ENCODE peak calls at places on chromosomes 12 and 14, in four cellular contexts. K, R, E and S are unnamed samples.
A peak's percentile ranks its signal among the peaks of the same experiment; 100 is the strongest.

GRCh38 chr14:69260979-69261605 is 1.1 kb downstream of the GALNT16 start:
- DNase-seq in K (peak; percentile 69), R (no peak), E (no peak), S (peak; percentile 25)

GRCh38 chr12:96425973-96426372 is 25.7 kb upstream of the CDK17 start:
- DNase-seq in K (no peak), R (no peak), E (no peak), S (peak; percentile 61)

GRCh38 chr14:73757381-73757780 is 43.2 kb upstream of the PNMA1 start:
- DNase-seq in K (no peak), R (no peak), E (no peak), S (no peak)

GRCh38 chr12:13153180-13153579 is 43.3 kb upstream of the EMP1 start:
- DNase-seq in K (no peak), R (no peak), E (no peak), S (no peak)

GRCh38 chr12:124240493-124240892 is 54.4 kb upstream of the RFLNA start:
- DNase-seq in K (no peak), R (no peak), E (no peak), S (peak; percentile 10)

GRCh38 chr14:105305350-105305749 is 4.5 kb upstream of the BRF1 start:
- DNase-seq in K (no peak), R (no peak), E (no peak), S (no peak)

GRCh38 chr12:50924439-50925341 is 27.7 kb upstream of the HIGD1C start:
- DNase-seq in K (peak; percentile 96), R (peak; percentile 6), E (peak; percentile 97), S (peak; percentile 81)

GRCh38 chr14:45559626-45560025 is 306.6 kb upstream of the MIS18BP1 start:
- DNase-seq in K (no peak), R (no peak), E (no peak), S (no peak)

GRCh38 chr12:9701380-9702154 is 31.3 kb downstream of the CLECL1 start:
- DNase-seq in K (no peak), R (no peak), E (no peak), S (no peak)

GRCh38 chr12:122888232-122888752 is 7.6 kb downstream of the VPS37B start:
- DNase-seq in K (peak; percentile 61), R (peak; percentile 41), E (no peak), S (peak; percentile 56)

GRCh38 chr14:74979029-74979428 is 23.6 kb upstream of the PGF start:
- DNase-seq in K (no peak), R (no peak), E (no peak), S (no peak)

GRCh38 chr14:48726080-48726642 is 860.0 kb downstream of the RPS29 start:
- DNase-seq in K (no peak), R (no peak), E (no peak), S (no peak)

GRCh38 chr12:91853350-91854127 is 292.1 kb downstream of the BTG1 start:
- DNase-seq in K (no peak), R (no peak), E (no peak), S (no peak)

GRCh38 chr12:91858186-91858585 is 287.5 kb downstream of the BTG1 start:
- DNase-seq in K (no peak), R (no peak), E (no peak), S (no peak)

GRCh38 chr12:91854725-91855124 is 290.9 kb downstream of the BTG1 start:
- DNase-seq in K (no peak), R (no peak), E (peak; percentile 15), S (peak; percentile 63)

GRCh38 chr12:91851741-91852477 is 293.7 kb downstream of the BTG1 start:
- DNase-seq in K (no peak), R (no peak), E (no peak), S (no peak)

GRCh38 chr12:91852646-91853045 is 293.0 kb downstream of the BTG1 start:
- DNase-seq in K (no peak), R (no peak), E (no peak), S (no peak)
- H3K4me3 ChIP-seq in K (no peak overlapping the region), R (no peak overlapping the region), E (no peak overlapping the region), S (no peak overlapping the region)

GRCh38 chr12:116898675-116899074 is 12.1 kb upstream of the FBXW8 start:
- DNase-seq in K (no peak), R (no peak), E (no peak), S (no peak)

GRCh38 chr12:116894913-116895312 is 13.7 kb upstream of the HRK start:
- DNase-seq in K (no peak), R (no peak), E (no peak), S (no peak)

GRCh38 chr12:116901612-116902011 is 9.1 kb upstream of the FBXW8 start:
- DNase-seq in K (no peak), R (no peak), E (no peak), S (no peak)

GRCh38 chr12:116896525-116896924 is 14.2 kb upstream of the FBXW8 start:
- DNase-seq in K (no peak), R (no peak), E (no peak), S (peak; percentile 30)

DNA sequence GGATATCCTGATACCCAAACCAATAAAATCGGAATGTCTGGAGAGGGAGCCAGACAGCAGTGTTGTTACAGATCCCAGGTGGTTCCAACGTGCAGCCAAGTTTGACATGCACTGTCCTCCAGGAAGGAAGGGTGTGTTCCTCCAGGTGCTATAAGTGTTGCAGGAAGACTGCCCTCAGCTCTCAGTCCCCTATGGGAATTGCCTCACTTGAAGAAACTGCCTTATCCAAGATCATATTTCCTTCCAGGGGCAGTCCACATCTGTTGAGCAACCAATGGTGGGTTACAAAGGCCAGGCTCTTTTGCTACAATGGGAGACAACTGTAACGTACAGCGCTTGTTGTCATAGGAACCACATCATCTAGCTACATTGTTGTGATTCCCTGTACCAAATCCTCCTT is 13.3 kb upstream of the FBXW8 start:
- DNase-seq in K (no peak), R (no peak), E (no peak), S (no peak)
- H3K27me3 ChIP-seq in K (no peaks in the 10 kb centered on the region), R (peaks cover 4% of the 10 kb centered on the region), E (peaks cover 12% of the 10 kb centered on the region), S (peaks cover 5% of the 10 kb centered on the region)

DNA sequence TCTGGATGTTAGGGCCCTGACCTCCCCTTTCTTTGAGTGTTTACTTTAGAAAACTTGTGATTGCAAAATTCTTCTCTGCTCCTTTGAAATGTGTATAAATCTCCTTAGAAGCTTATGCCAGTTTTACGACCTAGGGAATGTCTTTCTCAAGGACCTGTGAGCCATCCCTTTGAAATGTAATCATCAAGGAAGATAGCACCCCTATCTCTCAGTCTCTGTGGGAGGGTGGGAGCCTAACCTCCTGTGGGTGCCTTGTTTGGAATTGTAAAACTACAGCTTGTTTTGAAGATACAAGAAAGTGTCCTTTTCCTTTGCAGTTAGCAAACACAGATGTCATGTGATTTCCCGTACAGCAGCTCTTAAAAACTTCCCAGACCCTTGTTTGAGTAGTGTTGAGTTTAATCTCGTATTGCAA is 3.3 kb downstream of the OR10AD1 start:
- DNase-seq in K (no peak), R (no peak), E (no peak), S (peak; percentile 37)
- H3K4me3 ChIP-seq in K (no peak overlapping the region), R (peak overlapping the region; percentile 94), E (peak overlapping the region; percentile 88), S (peak overlapping the region; percentile 85)

GRCh38 chr12:48970702-48971334 is 717 bp downstream of the WNT10B start:
- DNase-seq in K (peak; percentile 57), R (no peak), E (no peak), S (no peak)
- H3K27me3 ChIP-seq in K (no peaks in the 10 kb centered on the region), R (peaks cover 42% of the 10 kb centered on the region), E (peaks cover 61% of the 10 kb centered on the region), S (peaks cover 6% of the 10 kb centered on the region)

DNA sequence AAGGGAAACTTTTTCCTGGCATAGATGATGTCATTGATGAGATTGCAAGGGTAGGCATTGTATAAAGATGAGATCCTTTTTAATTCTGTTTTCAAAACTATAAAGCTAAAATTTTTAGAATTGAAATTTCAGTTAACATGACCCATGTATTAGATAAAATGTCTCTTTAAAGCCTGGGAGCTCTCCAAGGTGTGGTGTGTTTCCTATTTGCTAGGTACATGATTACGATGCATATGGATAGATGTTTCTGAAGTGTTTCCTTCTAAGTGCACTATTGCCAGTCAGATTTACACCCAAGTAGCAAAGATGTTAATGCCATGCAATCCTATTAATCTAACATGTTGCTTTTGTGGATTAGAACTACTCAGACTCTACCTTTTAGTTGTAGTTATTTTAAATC is 834.7 kb downstream of the DIO2 start:
- DNase-seq in K (no peak), R (no peak), E (no peak), S (peak; percentile 1)
- H3K4me3 ChIP-seq in K (no peak overlapping the region), R (no peak overlapping the region), E (no peak overlapping the region), S (no peak overlapping the region)

DNA sequence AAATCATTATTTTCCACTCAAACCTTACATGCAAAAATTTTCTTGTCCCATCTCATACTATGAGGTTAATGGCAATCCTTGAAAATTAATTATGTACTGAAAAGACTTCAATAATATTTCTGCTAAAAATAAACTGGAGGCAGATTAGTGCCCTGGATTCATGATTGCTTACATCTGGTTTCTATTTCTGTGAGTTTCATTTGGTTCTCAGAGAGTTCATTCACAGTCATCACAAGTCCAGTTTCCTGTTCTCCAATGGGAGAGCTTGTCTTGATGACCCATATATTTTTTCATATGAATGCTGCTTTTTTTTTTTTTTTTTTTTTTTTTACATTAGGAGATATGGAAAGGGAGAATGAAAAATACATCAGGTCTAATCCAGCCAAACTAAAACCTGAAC is 6.6 kb upstream of the PTHLH start:
- DNase-seq in K (no peak), R (no peak), E (no peak), S (peak; percentile 63)
- H3K27me3 ChIP-seq in K (no peaks in the 10 kb centered on the region), R (peaks cover 23% of the 10 kb centered on the region), E (peaks cover 35% of the 10 kb centered on the region), S (no peaks in the 10 kb centered on the region)

GRCh38 chr12:49189731-49190314 is 943 bp upstream of the TUBA1A start:
- DNase-seq in K (no peak), R (no peak), E (no peak), S (no peak)
- H3K4me3 ChIP-seq in K (peak overlapping the region; percentile 68), R (no peak overlapping the region), E (peak overlapping the region; percentile 84), S (peak overlapping the region; percentile 94)

GRCh38 chr14:22769369-22769768 is 2.9 kb downstream of the OXA1L start:
- DNase-seq in K (no peak), R (no peak), E (no peak), S (no peak)
- H3K27me3 ChIP-seq in K (no peaks in the 10 kb centered on the region), R (no peaks in the 10 kb centered on the region), E (no peaks in the 10 kb centered on the region), S (no peaks in the 10 kb centered on the region)

GRCh38 chr12:6632026-6632978 is 3.5 kb downstream of the LPAR5 start:
- DNase-seq in K (no peak), R (peak; percentile 32), E (no peak), S (no peak)

GRCh38 chr12:6631549-6631961 is 4.2 kb downstream of the LPAR5 start:
- DNase-seq in K (no peak), R (no peak), E (no peak), S (no peak)

GRCh38 chr12:6627598-6627997 is 8.2 kb downstream of the LPAR5 start:
- DNase-seq in K (no peak), R (no peak), E (no peak), S (no peak)

GRCh38 chr12:6626654-6627283 is 9.0 kb downstream of the LPAR5 start:
- DNase-seq in K (no peak), R (no peak), E (no peak), S (no peak)

GRCh38 chr12:6630696-6631095 is 5.1 kb downstream of the LPAR5 start:
- DNase-seq in K (no peak), R (no peak), E (no peak), S (no peak)
- H3K4me3 ChIP-seq in K (no peak overlapping the region), R (peak overlapping the region; percentile 67), E (no peak overlapping the region), S (no peak overlapping the region)